ENCODE peak calls at places on chromosome 21, in seven cellular contexts. One of them, this sample, is unnamed.

GRCh38 chr21:35051287-35051818 is 2.3 kb upstream of the RUNX1 start:
- DNase-seq in stomach: peak; percentile 89
- DNase-seq in activated CD8-positive, alpha-beta T cell treated with anti-CD3 and anti-CD28 coated beads for 36 hours: peak; percentile 92
- DNase-seq in endothelial cell: peak; percentile 73
- DNase-seq in psoas muscle: peak; percentile 88
- DNase-seq in adrenal gland: peak; percentile 86
- DNase-seq in WTC11: peak; percentile 79
- DNase-seq in this sample: peak; percentile 87

GRCh38 chr21:44636209-44637017 is 743 bp upstream of the KRTAP10-10 start:
- DNase-seq in stomach: peak; percentile 23
- DNase-seq in activated CD8-positive, alpha-beta T cell treated with anti-CD3 and anti-CD28 coated beads for 36 hours: no peak
- DNase-seq in endothelial cell: no peak
- DNase-seq in psoas muscle: no peak
- DNase-seq in adrenal gland: peak; percentile 27
- DNase-seq in WTC11: no peak
- DNase-seq in this sample: peak; percentile 45

GRCh38 chr21:38645282-38645681 is 147.0 kb upstream of the ERG start:
- DNase-seq in stomach: no peak
- DNase-seq in activated CD8-positive, alpha-beta T cell treated with anti-CD3 and anti-CD28 coated beads for 36 hours: no peak
- DNase-seq in endothelial cell: no peak
- DNase-seq in psoas muscle: no peak
- DNase-seq in adrenal gland: no peak
- DNase-seq in WTC11: no peak
- DNase-seq in this sample: no peak

GRCh38 chr21:25273945-25274344 is 333.3 kb downstream of the MRPL39 start:
- DNase-seq in stomach: no peak
- DNase-seq in activated CD8-positive, alpha-beta T cell treated with anti-CD3 and anti-CD28 coated beads for 36 hours: no peak
- DNase-seq in endothelial cell: no peak
- DNase-seq in psoas muscle: no peak
- DNase-seq in adrenal gland: no peak
- DNase-seq in WTC11: no peak
- DNase-seq in this sample: no peak

GRCh38 chr21:43609501-43610340 is 49.6 kb downstream of the HSF2BP start:
- DNase-seq in stomach: peak; percentile 84
- DNase-seq in activated CD8-positive, alpha-beta T cell treated with anti-CD3 and anti-CD28 coated beads for 36 hours: no peak
- DNase-seq in endothelial cell: no peak
- DNase-seq in psoas muscle: no peak
- DNase-seq in adrenal gland: peak; percentile 64
- DNase-seq in WTC11: no peak
- DNase-seq in this sample: peak; percentile 80

GRCh38 chr21:33854604-33855003 is 61.0 kb downstream of the ATP5PO start:
- DNase-seq in stomach: no peak
- DNase-seq in activated CD8-positive, alpha-beta T cell treated with anti-CD3 and anti-CD28 coated beads for 36 hours: no peak
- DNase-seq in endothelial cell: no peak
- DNase-seq in psoas muscle: no peak
- DNase-seq in adrenal gland: no peak
- DNase-seq in WTC11: no peak
- DNase-seq in this sample: no peak

GRCh38 chr21:43287111-43287973 is 118.5 kb downstream of the CRYAA start:
- DNase-seq in stomach: peak; percentile 44
- DNase-seq in activated CD8-positive, alpha-beta T cell treated with anti-CD3 and anti-CD28 coated beads for 36 hours: peak; percentile 49
- DNase-seq in endothelial cell: no peak
- DNase-seq in psoas muscle: peak; percentile 8
- DNase-seq in adrenal gland: no peak
- DNase-seq in WTC11: no peak
- DNase-seq in this sample: peak; percentile 52

GRCh38 chr21:31526040-31526439 is 133.5 kb upstream of the SOD1 start:
- DNase-seq in stomach: no peak
- DNase-seq in activated CD8-positive, alpha-beta T cell treated with anti-CD3 and anti-CD28 coated beads for 36 hours: no peak
- DNase-seq in endothelial cell: no peak
- DNase-seq in psoas muscle: no peak
- DNase-seq in adrenal gland: no peak
- DNase-seq in WTC11: no peak
- DNase-seq in this sample: no peak

GRCh38 chr21:26909972-26910371 is 56.9 kb downstream of the ADAMTS5 start:
- DNase-seq in stomach: no peak
- DNase-seq in activated CD8-positive, alpha-beta T cell treated with anti-CD3 and anti-CD28 coated beads for 36 hours: no peak
- DNase-seq in endothelial cell: peak; percentile 53
- DNase-seq in psoas muscle: no peak
- DNase-seq in adrenal gland: no peak
- DNase-seq in WTC11: peak; percentile 55
- DNase-seq in this sample: no peak

GRCh38 chr21:45116066-45116465 is 41.7 kb downstream of the ADARB1 start:
- DNase-seq in stomach: no peak
- DNase-seq in activated CD8-positive, alpha-beta T cell treated with anti-CD3 and anti-CD28 coated beads for 36 hours: no peak
- DNase-seq in endothelial cell: no peak
- DNase-seq in psoas muscle: no peak
- DNase-seq in adrenal gland: no peak
- DNase-seq in WTC11: no peak
- DNase-seq in this sample: no peak

GRCh38 chr21:27060190-27060589 is 93.3 kb upstream of the ADAMTS5 start:
- DNase-seq in stomach: no peak
- DNase-seq in activated CD8-positive, alpha-beta T cell treated with anti-CD3 and anti-CD28 coated beads for 36 hours: no peak
- DNase-seq in endothelial cell: no peak
- DNase-seq in psoas muscle: no peak
- DNase-seq in adrenal gland: no peak
- DNase-seq in WTC11: no peak
- DNase-seq in this sample: no peak

GRCh38 chr21:44010429-44010828 is 1.7 kb upstream of the TRAPPC10 start:
- DNase-seq in stomach: no peak
- DNase-seq in activated CD8-positive, alpha-beta T cell treated with anti-CD3 and anti-CD28 coated beads for 36 hours: no peak
- DNase-seq in endothelial cell: no peak
- DNase-seq in psoas muscle: no peak
- DNase-seq in adrenal gland: no peak
- DNase-seq in WTC11: peak; percentile 56
- DNase-seq in this sample: no peak

GRCh38 chr21:25572895-25573310 is 34.4 kb downstream of the MRPL39 start:
- DNase-seq in stomach: no peak
- DNase-seq in activated CD8-positive, alpha-beta T cell treated with anti-CD3 and anti-CD28 coated beads for 36 hours: no peak
- DNase-seq in endothelial cell: no peak
- DNase-seq in psoas muscle: no peak
- DNase-seq in adrenal gland: no peak
- DNase-seq in WTC11: no peak
- DNase-seq in this sample: no peak

GRCh38 chr21:44907966-44908364 is 12.7 kb downstream of the ITGB2 start:
- DNase-seq in stomach: no peak
- DNase-seq in activated CD8-positive, alpha-beta T cell treated with anti-CD3 and anti-CD28 coated beads for 36 hours: no peak
- DNase-seq in endothelial cell: no peak
- DNase-seq in psoas muscle: no peak
- DNase-seq in adrenal gland: peak; percentile 69
- DNase-seq in WTC11: no peak
- DNase-seq in this sample: no peak

GRCh38 chr21:36642777-36643176 is 56.1 kb upstream of the SIM2 start:
- DNase-seq in stomach: peak; percentile 21
- DNase-seq in activated CD8-positive, alpha-beta T cell treated with anti-CD3 and anti-CD28 coated beads for 36 hours: no peak
- DNase-seq in endothelial cell: no peak
- DNase-seq in psoas muscle: no peak
- DNase-seq in adrenal gland: peak; percentile 14
- DNase-seq in WTC11: no peak
- DNase-seq in this sample: no peak

GRCh38 chr21:36639769-36640168 is 59.1 kb upstream of the SIM2 start:
- DNase-seq in stomach: no peak
- DNase-seq in activated CD8-positive, alpha-beta T cell treated with anti-CD3 and anti-CD28 coated beads for 36 hours: no peak
- DNase-seq in endothelial cell: no peak
- DNase-seq in psoas muscle: no peak
- DNase-seq in adrenal gland: no peak
- DNase-seq in WTC11: no peak
- DNase-seq in this sample: no peak

GRCh38 chr21:36641346-36641745 is 57.6 kb upstream of the SIM2 start:
- DNase-seq in stomach: no peak
- DNase-seq in activated CD8-positive, alpha-beta T cell treated with anti-CD3 and anti-CD28 coated beads for 36 hours: no peak
- DNase-seq in endothelial cell: no peak
- DNase-seq in psoas muscle: no peak
- DNase-seq in adrenal gland: peak; percentile 2
- DNase-seq in WTC11: no peak
- DNase-seq in this sample: no peak

GRCh38 chr21:36641886-36642285 is 57.0 kb upstream of the SIM2 start:
- DNase-seq in stomach: no peak
- DNase-seq in activated CD8-positive, alpha-beta T cell treated with anti-CD3 and anti-CD28 coated beads for 36 hours: no peak
- DNase-seq in endothelial cell: no peak
- DNase-seq in psoas muscle: no peak
- DNase-seq in adrenal gland: peak; percentile 14
- DNase-seq in WTC11: no peak
- DNase-seq in this sample: no peak

GRCh38 chr21:36640260-36641244 is 58.4 kb upstream of the SIM2 start:
- DNase-seq in stomach: no peak
- DNase-seq in activated CD8-positive, alpha-beta T cell treated with anti-CD3 and anti-CD28 coated beads for 36 hours: no peak
- DNase-seq in endothelial cell: no peak
- DNase-seq in psoas muscle: no peak
- DNase-seq in adrenal gland: peak; percentile 25
- DNase-seq in WTC11: no peak
- DNase-seq in this sample: no peak
- TF ChIP-seq CTCF in stomach: no peak
- TF ChIP-seq CTCF in activated CD8-positive, alpha-beta T cell treated with anti-CD3 and anti-CD28 coated beads for 36 hours: no peak
- TF ChIP-seq CTCF in endothelial cell: no peak
- TF ChIP-seq CTCF in psoas muscle: no peak
- TF ChIP-seq CTCF in adrenal gland: no peak
- TF ChIP-seq CTCF in WTC11: no peak
- TF ChIP-seq CTCF in this sample: no peak

GRCh38 chr21:23858878-23859277 is 1748.4 kb downstream of the MRPL39 start:
- DNase-seq in stomach: no peak
- DNase-seq in activated CD8-positive, alpha-beta T cell treated with anti-CD3 and anti-CD28 coated beads for 36 hours: peak; percentile 15
- DNase-seq in endothelial cell: no peak
- DNase-seq in psoas muscle: no peak
- DNase-seq in adrenal gland: no peak
- DNase-seq in WTC11: no peak
- DNase-seq in this sample: no peak

DNA sequence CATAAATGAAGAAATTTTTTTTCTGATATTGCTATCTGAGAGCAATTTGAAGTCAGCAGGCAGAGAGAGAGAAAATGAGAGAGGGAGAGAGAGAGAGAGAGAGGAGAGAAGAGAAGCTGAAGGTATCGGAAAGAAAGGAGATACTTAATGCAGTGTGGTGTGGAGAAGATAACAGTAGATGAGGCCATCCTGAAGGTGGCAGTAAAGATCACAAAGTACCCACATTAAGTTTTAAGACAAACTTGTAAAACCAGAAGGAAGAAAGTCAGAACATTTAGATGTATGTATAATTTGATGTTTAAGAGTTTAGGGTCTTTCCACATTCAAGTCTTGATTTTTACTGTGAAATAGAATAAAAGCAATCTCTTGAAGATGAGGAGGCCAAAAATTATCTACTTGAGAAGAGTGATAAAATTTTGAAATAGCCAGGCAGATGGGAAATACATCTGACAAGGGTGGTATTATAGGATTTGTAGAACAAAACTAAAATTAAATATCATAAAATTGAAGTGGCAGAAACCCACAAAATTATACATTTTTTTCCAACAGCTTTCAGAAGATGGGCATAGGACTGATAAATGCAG is 1753.4 kb downstream of the MRPL39 start:
- DNase-seq in stomach: no peak
- DNase-seq in activated CD8-positive, alpha-beta T cell treated with anti-CD3 and anti-CD28 coated beads for 36 hours: peak; percentile 25
- DNase-seq in endothelial cell: no peak
- DNase-seq in psoas muscle: no peak
- DNase-seq in adrenal gland: no peak
- DNase-seq in WTC11: no peak
- DNase-seq in this sample: no peak
- TF ChIP-seq CTCF in stomach: peak; percentile 20
- TF ChIP-seq CTCF in activated CD8-positive, alpha-beta T cell treated with anti-CD3 and anti-CD28 coated beads for 36 hours: peak; percentile 68
- TF ChIP-seq CTCF in endothelial cell: no peak
- TF ChIP-seq CTCF in psoas muscle: peak; percentile 16
- TF ChIP-seq CTCF in adrenal gland: peak; percentile 23
- TF ChIP-seq CTCF in WTC11: no peak
- TF ChIP-seq CTCF in this sample: peak; percentile 40

GRCh38 chr21:28487455-28488070 is 505.1 kb downstream of the LTN1 start:
- DNase-seq in stomach: no peak
- DNase-seq in activated CD8-positive, alpha-beta T cell treated with anti-CD3 and anti-CD28 coated beads for 36 hours: no peak
- DNase-seq in endothelial cell: no peak
- DNase-seq in psoas muscle: no peak
- DNase-seq in adrenal gland: no peak
- DNase-seq in WTC11: no peak
- DNase-seq in this sample: no peak
- TF ChIP-seq CTCF in stomach: no peak
- TF ChIP-seq CTCF in activated CD8-positive, alpha-beta T cell treated with anti-CD3 and anti-CD28 coated beads for 36 hours: no peak
- TF ChIP-seq CTCF in endothelial cell: no peak
- TF ChIP-seq CTCF in psoas muscle: no peak
- TF ChIP-seq CTCF in adrenal gland: no peak
- TF ChIP-seq CTCF in WTC11: no peak
- TF ChIP-seq CTCF in this sample: no peak

DNA sequence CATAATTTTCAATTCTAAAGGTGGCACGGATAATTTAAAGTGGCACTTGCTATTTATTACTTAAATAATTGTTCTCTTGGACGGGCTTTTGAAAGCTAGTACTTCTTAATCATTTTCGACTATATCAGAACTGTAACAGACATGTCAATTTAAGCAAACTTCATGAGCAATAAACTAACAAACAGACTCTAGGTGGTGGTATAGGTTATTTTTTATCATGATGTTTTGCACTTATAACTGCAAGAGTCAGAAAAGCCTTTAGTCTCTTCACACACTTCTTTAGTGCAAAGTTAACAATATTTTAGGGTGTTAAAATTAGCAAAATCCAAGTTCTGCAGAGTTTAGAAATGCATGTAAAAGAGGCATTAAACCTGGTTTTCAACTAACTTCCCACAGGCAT is 2.2 kb downstream of the NRIP1 start:
- DNase-seq in stomach: no peak
- DNase-seq in activated CD8-positive, alpha-beta T cell treated with anti-CD3 and anti-CD28 coated beads for 36 hours: no peak
- DNase-seq in endothelial cell: no peak
- DNase-seq in psoas muscle: no peak
- DNase-seq in adrenal gland: no peak
- DNase-seq in WTC11: no peak
- DNase-seq in this sample: no peak
- TF ChIP-seq CTCF in stomach: no peak
- TF ChIP-seq CTCF in activated CD8-positive, alpha-beta T cell treated with anti-CD3 and anti-CD28 coated beads for 36 hours: peak; percentile 17
- TF ChIP-seq CTCF in endothelial cell: no peak
- TF ChIP-seq CTCF in psoas muscle: no peak
- TF ChIP-seq CTCF in adrenal gland: no peak
- TF ChIP-seq CTCF in WTC11: no peak
- TF ChIP-seq CTCF in this sample: no peak

GRCh38 chr21:41957991-41958766 is 4.4 kb upstream of the C2CD2 start:
- DNase-seq in stomach: peak; percentile 61
- DNase-seq in activated CD8-positive, alpha-beta T cell treated with anti-CD3 and anti-CD28 coated beads for 36 hours: no peak
- DNase-seq in endothelial cell: no peak
- DNase-seq in psoas muscle: peak; percentile 76
- DNase-seq in adrenal gland: peak; percentile 89
- DNase-seq in WTC11: no peak
- DNase-seq in this sample: peak; percentile 90
- TF ChIP-seq CTCF in stomach: peak; percentile 8
- TF ChIP-seq CTCF in activated CD8-positive, alpha-beta T cell treated with anti-CD3 and anti-CD28 coated beads for 36 hours: no peak
- TF ChIP-seq CTCF in endothelial cell: no peak
- TF ChIP-seq CTCF in psoas muscle: peak; percentile 35
- TF ChIP-seq CTCF in adrenal gland: no peak
- TF ChIP-seq CTCF in WTC11: no peak
- TF ChIP-seq CTCF in this sample: peak; percentile 19

GRCh38 chr21:36127977-36128376 is 6.9 kb upstream of the CBR3 start:
- DNase-seq in stomach: no peak
- DNase-seq in activated CD8-positive, alpha-beta T cell treated with anti-CD3 and anti-CD28 coated beads for 36 hours: no peak
- DNase-seq in endothelial cell: no peak
- DNase-seq in psoas muscle: no peak
- DNase-seq in adrenal gland: peak; percentile 7
- DNase-seq in WTC11: no peak
- DNase-seq in this sample: no peak
- TF ChIP-seq CTCF in stomach: no peak
- TF ChIP-seq CTCF in activated CD8-positive, alpha-beta T cell treated with anti-CD3 and anti-CD28 coated beads for 36 hours: no peak
- TF ChIP-seq CTCF in endothelial cell: no peak
- TF ChIP-seq CTCF in psoas muscle: no peak
- TF ChIP-seq CTCF in adrenal gland: no peak
- TF ChIP-seq CTCF in WTC11: no peak
- TF ChIP-seq CTCF in this sample: no peak

This sample was measured in kidney.